ENCODE peak calls at places on chromosomes 4 and X, in seven cellular contexts. R is cardiac muscle cell; D is globus pallidus; N is T-cell; V is heart left ventricle; O is stimulated activated CD4-positive, alpha-beta T cell treated with anti-CD3 and anti-CD28 coated beads, Interleukin-4, amount 100 ng/mL, for 48 hours; P is neural crest cell. J is an unnamed sample.

GRCh38 chr4:59818656-59819055 is 1381.5 kb upstream of the ADGRL3 start:
- DNase-seq in P (no peak), N (no peak), V (no peak), O (peak), D (peak), R (no peak), J (no peak)

GRCh38 chr4:140666889-140667614 is 89.1 kb downstream of the TBC1D9 start:
- DNase-seq in P (no peak), N (no peak), R (no peak), D (no peak), V (no peak), O (no peak), J (no peak)

GRCh38 chr4:108725457-108725856 is 37.4 kb downstream of the ETNPPL start:
- DNase-seq in P (no peak), R (no peak), V (no peak), O (no peak), N (no peak), D (no peak), J (no peak)

GRCh38 chrX:135740683-135741149 is 27.3 kb downstream of the CT45A3 start:
- DNase-seq in V (no peak), O (peak), R (no peak), N (no peak), P (peak), D (no peak), J (no peak)

GRCh38 chr4:14184265-14184664 is 556.7 kb upstream of the BOD1L1 start:
- DNase-seq in P (no peak), V (peak), D (peak), N (no peak), O (no peak), R (no peak), J (no peak)

GRCh38 chrX:110248582-110248981 is 69.3 kb downstream of the AMMECR1 start:
- DNase-seq in R (no peak), O (no peak), D (no peak), P (no peak), V (no peak), N (no peak), J (no peak)

GRCh38 chrX:67961516-67961915 is 417.7 kb downstream of the AR start:
- DNase-seq in N (no peak), V (no peak), R (no peak), D (peak), O (no peak), P (no peak), J (no peak)

GRCh38 chr4:116516711-116517110 is 568.7 kb downstream of the TRAM1L1 start:
- DNase-seq in D (no peak), P (no peak), R (no peak), N (no peak), O (no peak), V (no peak), J (no peak)

GRCh38 chr4:41452484-41453225 is 85.3 kb upstream of the LIMCH1 start:
- DNase-seq in N (no peak), V (no peak), D (no peak), O (no peak), P (no peak), R (no peak), J (no peak)

GRCh38 chr4:77251751-77252150 is 94.7 kb downstream of the CCNG2 start:
- DNase-seq in N (no peak), D (no peak), O (no peak), P (no peak), R (no peak), V (no peak), J (no peak)

GRCh38 chr4:7429601-7430078 is 5.1 kb downstream of the PSAPL1 start:
- DNase-seq in R (no peak), V (no peak), O (no peak), P (no peak), N (no peak), D (no peak), J (no peak)

GRCh38 chrX:48472851-48473717 is 2.9 kb upstream of the FTSJ1 start:
- DNase-seq in R (peak), D (no peak), V (no peak), N (no peak), P (no peak), O (no peak), J (no peak)

GRCh38 chr4:127781303-127782024 is 658 bp upstream of the HSPA4L start:
- DNase-seq in R (peak), D (peak), V (peak), P (no peak), O (no peak), N (no peak), J (peak)

GRCh38 chr4:62709618-62710252 is 1509.6 kb downstream of the ADGRL3 start:
- DNase-seq in V (no peak), N (no peak), D (peak), R (peak), P (peak), O (no peak), J (no peak)

GRCh38 chrX:103663921-103664320 is 22.6 kb downstream of the MORF4L2 start:
- DNase-seq in V (no peak), O (no peak), N (no peak), P (no peak), D (no peak), R (no peak), J (no peak)

GRCh38 chrX:8813036-8813435 is 11.9 kb upstream of the FAM9A start:
- DNase-seq in N (no peak), D (no peak), V (no peak), O (no peak), P (no peak), R (no peak), J (no peak)

GRCh38 chrX:53594354-53594753 is 92.2 kb downstream of the HUWE1 start:
- DNase-seq in R (no peak), D (no peak), N (no peak), P (no peak), O (no peak), V (no peak), J (no peak)

GRCh38 chr4:98343640-98344039 is 82.5 kb downstream of the RAP1GDS1 start:
- DNase-seq in D (no peak), V (no peak), P (no peak), O (no peak), N (no peak), R (no peak), J (no peak)

GRCh38 chrX:104707042-104707441 is 141.0 kb downstream of the IL1RAPL2 start:
- DNase-seq in O (no peak), V (no peak), D (no peak), R (no peak), P (no peak), N (no peak), J (no peak)

GRCh38 chr4:123390846-123391456 is 5.6 kb upstream of the SPRY1 start:
- DNase-seq in R (no peak), V (no peak), P (no peak), N (no peak), O (no peak), D (no peak), J (no peak)

GRCh38 chr4:139241086-139241783 is 38.8 kb downstream of the MGARP start:
- DNase-seq in N (no peak), D (no peak), R (no peak), O (no peak), V (no peak), P (no peak), J (no peak)

GRCh38 chr4:7115557-7116340 is 47.9 kb upstream of the GRPEL1 start:
- DNase-seq in O (no peak), R (no peak), N (no peak), P (no peak), D (no peak), V (no peak), J (no peak)

GRCh38 chr4:126071346-126072333 is 756.9 kb downstream of the FAT4 start:
- DNase-seq in N (no peak), P (no peak), V (peak), R (peak), O (no peak), D (peak), J (peak)

GRCh38 chr4:151417766-151418376 is 8.9 kb downstream of the FHIP1A start:
- DNase-seq in N (no peak), D (no peak), R (no peak), O (no peak), P (no peak), V (no peak), J (no peak)

GRCh38 chrX:97936296-97936695 is 1052.6 kb downstream of the RPA4 start:
- DNase-seq in D (no peak), O (no peak), V (no peak), P (no peak), R (no peak), N (no peak), J (no peak)

GRCh38 chrX:30906726-30907125 is 17.7 kb upstream of the TAB3 start:
- DNase-seq in P (no peak), R (no peak), V (no peak), O (no peak), N (no peak), D (no peak), J (no peak)

GRCh38 chr4:52001616-52002015 is 18.5 kb downstream of the LRRC66 start:
- DNase-seq in R (no peak), O (no peak), V (no peak), N (no peak), P (no peak), D (no peak), J (no peak)

GRCh38 chrX:44062842-44063241 is 89.7 kb upstream of the NDP start:
- DNase-seq in N (no peak), D (no peak), R (no peak), V (no peak), O (no peak), P (no peak), J (no peak)

GRCh38 chr4:147057631-147057980 is 111.9 kb upstream of the TTC29 start:
- DNase-seq in R (no peak), N (no peak), D (no peak), P (no peak), O (no peak), V (no peak), J (no peak)

GRCh38 chr4:2255501-2256155 is 6.3 kb downstream of the MXD4 start:
- DNase-seq in P (no peak), N (no peak), D (no peak), V (peak), O (no peak), R (no peak), J (peak)

GRCh38 chr4:11004818-11005217 is 320.2 kb upstream of the CLNK start:
- DNase-seq in R (no peak), O (no peak), N (no peak), D (no peak), V (no peak), P (no peak), J (no peak)

GRCh38 chr4:44448548-44449443 is at the start of gene KCTD8:
- DNase-seq in N (no peak), P (peak), D (peak), O (peak), R (peak), V (peak), J (peak)

GRCh38 chrX:123336666-123337065 is 152.6 kb downstream of the GRIA3 start:
- DNase-seq in V (no peak), D (no peak), O (no peak), N (no peak), P (no peak), R (no peak), J (no peak)

GRCh38 chr4:71833175-71833900 is 49.5 kb upstream of the GC start:
- DNase-seq in N (no peak), D (no peak), R (peak), V (peak), P (no peak), O (no peak), J (no peak)

GRCh38 chrX:84118769-84119168 is 69.2 kb downstream of the RPS6KA6 start:
- DNase-seq in P (no peak), N (no peak), V (no peak), R (no peak), D (no peak), O (no peak), J (no peak)

GRCh38 chr4:140020457-140021361 is 133.3 kb downstream of the MAML3 start:
- DNase-seq in O (no peak), R (no peak), D (no peak), V (no peak), N (no peak), P (no peak), J (no peak)